ENCODE peak calls at places on chromosome 3, in eight cellular contexts. One of them, this sample, is unnamed.

GRCh38 chr3:187208159-187208558 is 10.9 kb downstream of the RTP1 start:
- DNase-seq in esophagus squamous epithelium: no peak
- DNase-seq in Peyer's patch: no peak
- DNase-seq in IMR-90: peak; percentile 29
- DNase-seq in testis: no peak
- DNase-seq in transverse colon: no peak
- DNase-seq in body of pancreas: no peak
- DNase-seq in stomach: no peak
- DNase-seq in this sample: no peak

GRCh38 chr3:131610174-131610573 is 107.4 kb upstream of the MRPL3 start:
- DNase-seq in esophagus squamous epithelium: no peak
- DNase-seq in Peyer's patch: no peak
- DNase-seq in IMR-90: no peak
- DNase-seq in testis: no peak
- DNase-seq in transverse colon: no peak
- DNase-seq in body of pancreas: no peak
- DNase-seq in stomach: no peak
- DNase-seq in this sample: no peak

GRCh38 chr3:63479661-63480035 is 172.8 kb upstream of the SNTN start:
- DNase-seq in esophagus squamous epithelium: no peak
- DNase-seq in Peyer's patch: no peak
- DNase-seq in IMR-90: no peak
- DNase-seq in testis: no peak
- DNase-seq in transverse colon: no peak
- DNase-seq in body of pancreas: no peak
- DNase-seq in stomach: no peak
- DNase-seq in this sample: no peak

GRCh38 chr3:16102905-16103364 is 71.5 kb upstream of the GALNT15 start:
- DNase-seq in esophagus squamous epithelium: no peak
- DNase-seq in Peyer's patch: no peak
- DNase-seq in IMR-90: peak; percentile 95
- DNase-seq in testis: no peak
- DNase-seq in transverse colon: no peak
- DNase-seq in body of pancreas: no peak
- DNase-seq in stomach: no peak
- DNase-seq in this sample: no peak

GRCh38 chr3:172869356-172869755 is 118.8 kb downstream of the ECT2 start:
- DNase-seq in esophagus squamous epithelium: no peak
- DNase-seq in Peyer's patch: no peak
- DNase-seq in IMR-90: no peak
- DNase-seq in testis: no peak
- DNase-seq in transverse colon: peak; percentile 18
- DNase-seq in body of pancreas: peak; percentile 15
- DNase-seq in stomach: no peak
- DNase-seq in this sample: no peak

GRCh38 chr3:120285508-120285841 is 453 bp upstream of the GPR156 start:
- DNase-seq in esophagus squamous epithelium: no peak
- DNase-seq in Peyer's patch: no peak
- DNase-seq in IMR-90: no peak
- DNase-seq in testis: no peak
- DNase-seq in transverse colon: no peak
- DNase-seq in body of pancreas: no peak
- DNase-seq in stomach: no peak
- DNase-seq in this sample: no peak

GRCh38 chr3:17605032-17605431 is 137.4 kb downstream of the TBC1D5 start:
- DNase-seq in esophagus squamous epithelium: no peak
- DNase-seq in Peyer's patch: no peak
- DNase-seq in IMR-90: peak; percentile 90
- DNase-seq in testis: no peak
- DNase-seq in transverse colon: no peak
- DNase-seq in body of pancreas: no peak
- DNase-seq in stomach: no peak
- DNase-seq in this sample: no peak

GRCh38 chr3:42666022-42666421 is 12.5 kb downstream of the ZBTB47 start:
- DNase-seq in esophagus squamous epithelium: no peak
- DNase-seq in Peyer's patch: peak; percentile 42
- DNase-seq in IMR-90: no peak
- DNase-seq in testis: no peak
- DNase-seq in transverse colon: no peak
- DNase-seq in body of pancreas: no peak
- DNase-seq in stomach: no peak
- DNase-seq in this sample: peak; percentile 53

GRCh38 chr3:146387566-146387965 is 81.8 kb downstream of the PLSCR2 start:
- DNase-seq in esophagus squamous epithelium: no peak
- DNase-seq in Peyer's patch: no peak
- DNase-seq in IMR-90: no peak
- DNase-seq in testis: no peak
- DNase-seq in transverse colon: no peak
- DNase-seq in body of pancreas: no peak
- DNase-seq in stomach: no peak
- DNase-seq in this sample: no peak

GRCh38 chr3:110267304-110267703 is 804.3 kb upstream of the NECTIN3 start:
- DNase-seq in esophagus squamous epithelium: no peak
- DNase-seq in Peyer's patch: no peak
- DNase-seq in IMR-90: no peak
- DNase-seq in testis: no peak
- DNase-seq in transverse colon: no peak
- DNase-seq in body of pancreas: no peak
- DNase-seq in stomach: no peak
- DNase-seq in this sample: no peak

GRCh38 chr3:116083686-116084085 is 361.6 kb downstream of the LSAMP start:
- DNase-seq in esophagus squamous epithelium: no peak
- DNase-seq in Peyer's patch: no peak
- DNase-seq in IMR-90: peak; percentile 3
- DNase-seq in testis: no peak
- DNase-seq in transverse colon: no peak
- DNase-seq in body of pancreas: no peak
- DNase-seq in stomach: no peak
- DNase-seq in this sample: no peak

GRCh38 chr3:157327837-157328236 is 108.8 kb upstream of the PTX3 start:
- DNase-seq in esophagus squamous epithelium: no peak
- DNase-seq in Peyer's patch: no peak
- DNase-seq in IMR-90: no peak
- DNase-seq in testis: no peak
- DNase-seq in transverse colon: no peak
- DNase-seq in body of pancreas: no peak
- DNase-seq in stomach: no peak
- DNase-seq in this sample: no peak

GRCh38 chr3:172221550-172221949 is 182.2 kb downstream of the FNDC3B start:
- DNase-seq in esophagus squamous epithelium: no peak
- DNase-seq in Peyer's patch: no peak
- DNase-seq in IMR-90: peak; percentile 88
- DNase-seq in testis: no peak
- DNase-seq in transverse colon: no peak
- DNase-seq in body of pancreas: no peak
- DNase-seq in stomach: no peak
- DNase-seq in this sample: no peak

GRCh38 chr3:78857494-78858111 is 910.2 kb downstream of the ROBO1 start:
- DNase-seq in esophagus squamous epithelium: no peak
- DNase-seq in Peyer's patch: no peak
- DNase-seq in IMR-90: no peak
- DNase-seq in testis: peak; percentile 32
- DNase-seq in transverse colon: no peak
- DNase-seq in body of pancreas: no peak
- DNase-seq in stomach: no peak
- DNase-seq in this sample: no peak

GRCh38 chr3:164460851-164461250 is 617.4 kb downstream of the SI start:
- DNase-seq in esophagus squamous epithelium: no peak
- DNase-seq in Peyer's patch: no peak
- DNase-seq in IMR-90: no peak
- DNase-seq in testis: no peak
- DNase-seq in transverse colon: no peak
- DNase-seq in body of pancreas: no peak
- DNase-seq in stomach: no peak
- DNase-seq in this sample: no peak

GRCh38 chr3:104133630-104134029 is 1233.1 kb upstream of the ALCAM start:
- DNase-seq in esophagus squamous epithelium: no peak
- DNase-seq in Peyer's patch: no peak
- DNase-seq in IMR-90: no peak
- DNase-seq in testis: no peak
- DNase-seq in transverse colon: no peak
- DNase-seq in body of pancreas: no peak
- DNase-seq in stomach: no peak
- DNase-seq in this sample: no peak

GRCh38 chr3:155548194-155548593 is 196.7 kb downstream of the PLCH1 start:
- DNase-seq in esophagus squamous epithelium: no peak
- DNase-seq in Peyer's patch: no peak
- DNase-seq in IMR-90: no peak
- DNase-seq in testis: no peak
- DNase-seq in transverse colon: no peak
- DNase-seq in body of pancreas: no peak
- DNase-seq in stomach: no peak
- DNase-seq in this sample: no peak

GRCh38 chr3:101781166-101781565 is 2.2 kb downstream of the NXPE3 start:
- DNase-seq in esophagus squamous epithelium: no peak
- DNase-seq in Peyer's patch: no peak
- DNase-seq in IMR-90: no peak
- DNase-seq in testis: no peak
- DNase-seq in transverse colon: no peak
- DNase-seq in body of pancreas: no peak
- DNase-seq in stomach: no peak
- DNase-seq in this sample: no peak
- H3K4me3 ChIP-seq in esophagus squamous epithelium: no peak overlapping the region
- H3K4me3 ChIP-seq in Peyer's patch: no peak overlapping the region
- H3K4me3 ChIP-seq in IMR-90: peak overlapping the region; percentile 1
- H3K4me3 ChIP-seq in testis: no peak overlapping the region
- H3K4me3 ChIP-seq in transverse colon: no peak overlapping the region
- H3K4me3 ChIP-seq in body of pancreas: no peak overlapping the region
- H3K4me3 ChIP-seq in stomach: no peak overlapping the region
- H3K4me3 ChIP-seq in this sample: no peak overlapping the region

GRCh38 chr3:182794455-182794773 is 1.1 kb downstream of the ATP11B start:
- DNase-seq in esophagus squamous epithelium: no peak
- DNase-seq in Peyer's patch: no peak
- DNase-seq in IMR-90: no peak
- DNase-seq in testis: no peak
- DNase-seq in transverse colon: no peak
- DNase-seq in body of pancreas: no peak
- DNase-seq in stomach: no peak
- DNase-seq in this sample: no peak

GRCh38 chr3:182795383-182795782 is 2.1 kb downstream of the ATP11B start:
- DNase-seq in esophagus squamous epithelium: no peak
- DNase-seq in Peyer's patch: no peak
- DNase-seq in IMR-90: no peak
- DNase-seq in testis: no peak
- DNase-seq in transverse colon: peak; percentile 50
- DNase-seq in body of pancreas: no peak
- DNase-seq in stomach: no peak
- DNase-seq in this sample: no peak

GRCh38 chr3:182793663-182794454 is 555 bp downstream of the ATP11B start:
- DNase-seq in esophagus squamous epithelium: peak; percentile 1
- DNase-seq in Peyer's patch: peak; percentile 73
- DNase-seq in IMR-90: peak; percentile 37
- DNase-seq in testis: peak; percentile 58
- DNase-seq in transverse colon: peak; percentile 56
- DNase-seq in body of pancreas: peak; percentile 37
- DNase-seq in stomach: peak; percentile 47
- DNase-seq in this sample: peak; percentile 90

GRCh38 chr3:182794806-182795369 is 1.6 kb downstream of the ATP11B start:
- DNase-seq in esophagus squamous epithelium: no peak
- DNase-seq in Peyer's patch: no peak
- DNase-seq in IMR-90: peak; percentile 20
- DNase-seq in testis: no peak
- DNase-seq in transverse colon: no peak
- DNase-seq in body of pancreas: no peak
- DNase-seq in stomach: no peak
- DNase-seq in this sample: no peak

DNA sequence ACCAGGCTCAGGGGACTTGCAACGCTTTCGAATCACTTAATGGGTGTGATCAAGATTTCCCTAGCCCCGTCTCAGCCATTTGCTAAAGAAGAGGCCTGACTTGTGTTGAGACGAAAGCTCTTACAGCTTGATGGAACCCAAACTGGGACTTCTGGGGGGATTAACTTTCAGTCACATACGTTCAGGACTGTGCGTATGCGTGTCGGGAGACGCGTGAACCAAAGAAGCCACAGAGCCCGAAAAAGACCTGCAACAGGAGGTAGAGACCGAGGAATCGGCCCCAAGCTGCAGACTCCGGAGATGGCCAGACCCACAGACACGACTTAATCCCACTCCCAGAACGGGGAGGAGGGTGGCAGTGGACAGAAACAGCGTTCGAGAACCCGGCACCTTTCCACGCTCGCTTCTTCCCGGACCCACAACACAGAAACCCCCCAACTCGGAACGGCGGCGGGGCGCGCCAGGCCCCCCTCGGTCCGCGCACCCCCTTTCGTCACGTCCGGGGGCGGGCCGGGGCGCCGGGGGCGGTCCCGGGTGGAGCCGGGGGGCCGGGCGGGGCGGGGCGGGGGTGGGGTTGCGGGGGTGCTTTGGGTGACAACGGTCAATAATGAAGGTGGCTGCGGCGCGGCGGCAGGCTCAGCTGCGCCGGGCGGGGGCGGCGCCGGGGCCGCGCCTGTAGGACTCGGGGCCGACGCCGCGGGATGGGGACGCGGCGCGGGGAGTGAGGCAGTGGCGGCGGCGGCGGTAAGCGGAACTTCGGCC is at the start of gene ATP11B:
- DNase-seq in esophagus squamous epithelium: peak; percentile 21
- DNase-seq in Peyer's patch: peak; percentile 91
- DNase-seq in IMR-90: peak; percentile 41
- DNase-seq in testis: peak; percentile 82
- DNase-seq in transverse colon: peak; percentile 85
- DNase-seq in body of pancreas: peak; percentile 76
- DNase-seq in stomach: peak; percentile 84
- DNase-seq in this sample: peak; percentile 95
- TF ChIP-seq POLR2A in esophagus squamous epithelium: peak; percentile 72
- TF ChIP-seq POLR2A in Peyer's patch: peak; percentile 79
- TF ChIP-seq POLR2A in IMR-90: no peak
- TF ChIP-seq POLR2A in testis: no peak
- TF ChIP-seq POLR2A in transverse colon: peak; percentile 86
- TF ChIP-seq POLR2A in body of pancreas: peak; percentile 86
- TF ChIP-seq POLR2A in stomach: no peak
- TF ChIP-seq POLR2A in this sample: peak; percentile 48

DNA sequence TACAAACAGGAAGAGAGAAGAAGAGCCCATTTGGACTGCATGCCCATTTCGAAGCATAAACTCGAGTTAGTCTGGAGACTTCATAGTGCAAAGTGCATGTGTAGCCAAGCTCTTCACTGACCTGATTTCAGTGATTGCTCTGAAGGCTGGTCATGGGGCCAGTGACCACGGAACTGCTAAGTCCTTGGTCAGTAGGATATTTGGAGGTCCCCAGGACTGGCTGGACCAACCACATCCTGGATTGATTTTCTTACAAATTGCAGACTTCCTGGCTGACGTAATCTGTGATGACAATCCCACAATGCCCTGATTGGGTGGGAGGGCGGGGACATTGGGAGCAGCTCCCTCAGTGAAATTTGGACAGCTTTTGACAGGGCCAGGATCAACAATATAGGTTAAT is 233.4 kb downstream of the CACNA2D3 start:
- DNase-seq in esophagus squamous epithelium: no peak
- DNase-seq in Peyer's patch: no peak
- DNase-seq in IMR-90: no peak
- DNase-seq in testis: no peak
- DNase-seq in transverse colon: no peak
- DNase-seq in body of pancreas: no peak
- DNase-seq in stomach: no peak
- DNase-seq in this sample: no peak
- H3K4me1 ChIP-seq in esophagus squamous epithelium: peaks cover 3% of the 10 kb centered on the region
- H3K4me1 ChIP-seq in Peyer's patch: no peaks in the 10 kb centered on the region
- H3K4me1 ChIP-seq in IMR-90: no peaks in the 10 kb centered on the region
- H3K4me1 ChIP-seq in testis: peaks cover 29% of the 10 kb centered on the region
- H3K4me1 ChIP-seq in transverse colon: peaks cover 16% of the 10 kb centered on the region
- H3K4me1 ChIP-seq in body of pancreas: peaks cover 6% of the 10 kb centered on the region
- H3K4me1 ChIP-seq in stomach: peaks cover 5% of the 10 kb centered on the region
- H3K4me1 ChIP-seq in this sample: no peaks in the 10 kb centered on the region

GRCh38 chr3:194296832-194297666 is 54.1 kb downstream of the CPN2 start:
- DNase-seq in esophagus squamous epithelium: no peak
- DNase-seq in Peyer's patch: no peak
- DNase-seq in IMR-90: no peak
- DNase-seq in testis: peak; percentile 71
- DNase-seq in transverse colon: peak; percentile 32
- DNase-seq in body of pancreas: peak; percentile 81
- DNase-seq in stomach: no peak
- DNase-seq in this sample: peak; percentile 83
- H3K4me3 ChIP-seq in esophagus squamous epithelium: peak overlapping the region; percentile 48
- H3K4me3 ChIP-seq in Peyer's patch: no peak overlapping the region
- H3K4me3 ChIP-seq in IMR-90: no peak overlapping the region
- H3K4me3 ChIP-seq in testis: peak overlapping the region; percentile 37
- H3K4me3 ChIP-seq in transverse colon: peak overlapping the region; percentile 14
- H3K4me3 ChIP-seq in body of pancreas: no peak overlapping the region
- H3K4me3 ChIP-seq in stomach: peak overlapping the region; percentile 22
- H3K4me3 ChIP-seq in this sample: peak overlapping the region; percentile 23